ENCODE peak calls at places on chromosomes 6 and 20, in five cellular contexts. L is Daoy, H is T-cell, I is T-helper 2 cell, X is ELF-1. Y is an unnamed sample.

GRCh38 chr6:131199568-131200272 is 64.5 kb downstream of the AKAP7 start:
- DNase-seq in L (peak), H (peak), I (peak), X (peak), Y (peak)

GRCh38 chr20:61650912-61651733 is 399.1 kb downstream of the CDH4 start:
- DNase-seq in L (no peak), H (no peak), I (no peak), X (no peak), Y (no peak)

GRCh38 chr6:28747631-28748157 is 176.1 kb downstream of the TRIM27 start:
- DNase-seq in L (peak), H (no peak), I (no peak), X (peak), Y (peak)

GRCh38 chr20:37580069-37580468 is 52.4 kb upstream of the BLCAP start:
- DNase-seq in L (no peak), H (no peak), I (no peak), X (no peak), Y (no peak)

GRCh38 chr6:136921521-136921935 is 573 bp upstream of the SLC35D3 start:
- DNase-seq in L (peak), H (no peak), I (no peak), X (peak), Y (peak)

GRCh38 chr6:24994812-24995211 is 59.1 kb upstream of the RIPOR2 start:
- DNase-seq in L (no peak), H (no peak), I (no peak), X (no peak), Y (no peak)

GRCh38 chr6:111852704-111853103 is 20.5 kb downstream of the FYN start:
- DNase-seq in L (no peak), H (no peak), I (no peak), X (no peak), Y (no peak)

GRCh38 chr6:37800904-37801669 is 18.4 kb upstream of the ZFAND3 start:
- DNase-seq in L (no peak), H (no peak), I (no peak), X (no peak), Y (no peak)

GRCh38 chr20:41048475-41049242 is 20.0 kb downstream of the TOP1 start:
- DNase-seq in L (peak), H (no peak), I (peak), X (peak), Y (no peak)

GRCh38 chr6:7587631-7588100 is 2.3 kb upstream of the SNRNP48 start:
- DNase-seq in L (peak), H (no peak), I (no peak), X (peak), Y (no peak)

GRCh38 chr20:19850190-19850533 is 92.1 kb downstream of the RIN2 start:
- DNase-seq in L (no peak), H (no peak), I (no peak), X (no peak), Y (peak)

GRCh38 chr20:1820137-1821074 is 74.8 kb upstream of the SIRPA start:
- DNase-seq in L (peak), H (no peak), I (no peak), X (no peak), Y (no peak)

GRCh38 chr6:37169458-37170272 is at the start of gene PIM1:
- DNase-seq in L (peak), H (peak), I (peak), X (peak), Y (peak)

GRCh38 chr6:41546475-41546865 is 289 bp downstream of the FOXP4 start:
- DNase-seq in L (no peak), H (no peak), I (no peak), X (no peak), Y (no peak)

GRCh38 chr6:148524976-148525375 is 182.3 kb downstream of the SASH1 start:
- DNase-seq in L (peak), H (no peak), I (no peak), X (no peak), Y (no peak)

GRCh38 chr6:135250751-135251356 is 69.7 kb downstream of the MYB start:
- DNase-seq in L (no peak), H (no peak), I (no peak), X (peak), Y (no peak)

GRCh38 chr20:38214871-38215788 is 45.4 kb downstream of the KIAA1755 start:
- DNase-seq in L (no peak), H (no peak), I (no peak), X (no peak), Y (no peak)

GRCh38 chr6:5089821-5090449 is 4.8 kb downstream of the PPP1R3G start:
- DNase-seq in L (no peak), H (no peak), I (no peak), X (no peak), Y (no peak)

GRCh38 chr6:39934060-39934757 is at the start of gene MOCS1:
- DNase-seq in L (peak), H (peak), I (no peak), X (peak), Y (peak)

GRCh38 chr20:30811896-30812671 is 445.4 kb upstream of the DEFB115 start:
- DNase-seq in L (peak), H (no peak), I (no peak), X (peak), Y (no peak)

GRCh38 chr6:39387785-39388184 is 65.3 kb upstream of the KCNK16 start:
- DNase-seq in L (peak), H (no peak), I (no peak), X (no peak), Y (no peak)

GRCh38 chr20:63379296-63379695 is 18.1 kb upstream of the CHRNA4 start:
- DNase-seq in L (no peak), H (no peak), I (no peak), X (no peak), Y (no peak)

GRCh38 chr6:27556406-27556805 is 83.5 kb upstream of the ZNF184 start:
- DNase-seq in L (no peak), H (no peak), I (no peak), X (peak), Y (no peak)

GRCh38 chr6:52423448-52423847 is 3.3 kb downstream of the EFHC1 start:
- DNase-seq in L (peak), H (no peak), I (no peak), X (no peak), Y (no peak)

GRCh38 chr6:56652231-56652630 is 9.5 kb upstream of the DST start:
- DNase-seq in L (peak), H (no peak), I (no peak), X (no peak), Y (no peak)

GRCh38 chr20:4490595-4491280 is 231.0 kb upstream of the PRND start:
- DNase-seq in L (no peak), H (no peak), I (no peak), X (no peak), Y (no peak)

GRCh38 chr6:2102966-2103365 is 142.4 kb downstream of the GMDS start:
- DNase-seq in L (no peak), H (no peak), I (no peak), X (no peak), Y (no peak)

GRCh38 chr6:131136021-131136847 is 967 bp downstream of the AKAP7 start:
- DNase-seq in L (peak), H (no peak), I (no peak), X (no peak), Y (no peak)

Y was measured in nephron progenitor cell.